ENCODE peak calls at places on chromosomes 7 and 10, in eight cellular contexts. X, L, S, B, J, P, F and V are unnamed samples.

GRCh38 chr7:76272872-76273271 is 29.6 kb upstream of the HSPB1 start:
- DNase-seq in X (no peak), L (no peak), S (no peak), B (no peak), J (no peak), P (no peak), F (no peak), V (no peak)

GRCh38 chr10:15626937-15627336 is 92.8 kb downstream of the ITGA8 start:
- DNase-seq in X (no peak), L (no peak), S (no peak), B (no peak), J (no peak), P (no peak), F (no peak), V (no peak)

GRCh38 chr7:135129579-135129978 is 18.3 kb upstream of the TMEM140 start:
- DNase-seq in X (no peak), L (no peak), S (no peak), B (no peak), J (no peak), P (no peak), F (no peak), V (no peak)

GRCh38 chr10:30171601-30172000 is 112.2 kb upstream of the JCAD start:
- DNase-seq in X (no peak), L (no peak), S (no peak), B (no peak), J (no peak), P (no peak), F (no peak), V (no peak)

GRCh38 chr10:62980697-62981495 is 152.2 kb upstream of the NRBF2 start:
- DNase-seq in X (no peak), L (no peak), S (no peak), B (no peak), J (no peak), P (no peak), F (no peak), V (no peak)

GRCh38 chr10:35546824-35547225 is 58.3 kb upstream of the GJD4 start:
- DNase-seq in X (no peak), L (no peak), S (no peak), B (no peak), J (no peak), P (peak), F (no peak), V (no peak)

GRCh38 chr7:47574473-47575328 is 7.2 kb downstream of the TNS3 start:
- DNase-seq in X (no peak), L (no peak), S (no peak), B (peak), J (no peak), P (peak), F (peak), V (no peak)

GRCh38 chr7:82534687-82535086 is 91.1 kb upstream of the CACNA2D1 start:
- DNase-seq in X (peak), L (no peak), S (no peak), B (no peak), J (no peak), P (peak), F (no peak), V (no peak)

GRCh38 chr10:87504307-87504666 is 406 bp upstream of the MINPP1 start:
- DNase-seq in X (no peak), L (no peak), S (no peak), B (no peak), J (no peak), P (no peak), F (no peak), V (no peak)
- TF ChIP-seq POLR2A in X (no peak), L (no peak), S (no peak), B (no peak), J (no peak), P (no peak), F (no peak), V (no peak)

GRCh38 chr10:64257704-64258103 is 736.5 kb downstream of the REEP3 start:
- DNase-seq in X (no peak), L (no peak), S (no peak), B (no peak), J (no peak), P (no peak), F (no peak), V (no peak)
- TF ChIP-seq POLR2A in X (no peak), L (no peak), S (no peak), B (no peak), J (no peak), P (no peak), F (no peak), V (no peak)

DNA sequence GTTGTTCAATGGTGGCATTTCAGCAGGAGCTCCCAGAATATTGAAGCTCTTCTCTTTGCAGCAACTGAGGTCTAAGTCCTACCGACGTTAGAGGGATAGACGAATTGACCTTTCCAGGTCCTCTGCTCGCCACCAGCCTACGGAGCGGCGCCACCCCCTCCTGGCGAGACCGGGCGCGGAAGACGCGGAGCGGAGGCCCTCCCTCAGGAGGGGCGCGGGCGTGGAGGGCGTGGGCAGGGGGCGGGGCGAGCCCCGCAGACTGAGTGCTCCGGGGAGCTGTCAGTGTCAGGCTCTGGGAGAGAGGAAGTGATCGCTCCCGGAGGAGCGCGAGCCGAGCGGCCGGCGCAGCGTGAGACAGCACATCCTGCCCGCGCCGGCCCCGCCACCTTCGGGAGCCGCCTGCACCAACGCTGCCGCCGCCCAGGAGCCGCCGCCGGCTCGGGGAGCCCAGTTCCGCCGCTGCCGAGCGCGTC is at the start of gene DYNC1I1:
- DNase-seq in X (no peak), L (peak), S (peak), B (peak), J (peak), P (peak), F (peak), V (peak)
- TF ChIP-seq POLR2A in X (no peak), L (no peak), S (peak), B (no peak), J (no peak), P (no peak), F (no peak), V (peak)

GRCh38 chr10:11017575-11018425 is at the start of gene CELF2:
- DNase-seq in X (no peak), L (peak), S (peak), B (peak), J (peak), P (no peak), F (peak), V (no peak)
- TF ChIP-seq POLR2A in X (no peak), L (peak), S (no peak), B (peak), J (peak), P (no peak), F (no peak), V (no peak)

DNA sequence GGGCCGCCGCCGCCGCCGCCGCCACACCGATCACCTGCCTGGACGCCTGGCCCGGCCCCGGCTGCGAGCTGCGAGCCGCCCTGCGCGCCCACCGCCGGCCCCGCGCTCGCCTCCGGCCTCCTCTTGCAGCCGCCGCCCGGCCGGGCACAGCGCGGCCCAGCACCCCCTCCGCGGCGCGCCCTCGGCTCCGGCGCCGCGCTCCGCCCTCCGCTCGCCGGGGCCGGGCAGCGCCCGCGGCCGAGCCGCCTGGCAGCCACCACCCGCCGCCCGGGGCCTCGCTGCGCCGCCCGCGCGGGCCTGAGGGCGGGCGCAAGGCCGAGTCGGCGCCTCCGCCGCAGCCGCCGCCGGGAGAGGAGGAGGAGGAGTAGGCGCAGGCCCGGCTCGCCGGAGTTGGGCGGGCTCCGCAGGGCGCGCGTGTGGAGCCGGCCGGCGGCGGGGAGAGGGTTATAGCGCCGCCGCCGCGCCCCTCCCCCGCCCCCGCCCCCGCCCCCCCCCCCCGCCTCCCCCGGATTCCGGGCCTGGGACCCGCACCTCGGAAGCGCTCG is at the start of gene PDGFA:
- DNase-seq in X (no peak), L (no peak), S (peak), B (no peak), J (peak), P (peak), F (peak), V (peak)
- TF ChIP-seq POLR2A in X (no peak), L (no peak), S (no peak), B (no peak), J (no peak), P (peak), F (no peak), V (peak)

GRCh38 chr7:96709381-96710228 is at the start of gene SEM1:
- DNase-seq in X (peak), L (peak), S (peak), B (peak), J (peak), P (peak), F (peak), V (peak)
- TF ChIP-seq POLR2A in X (peak), L (peak), S (no peak), B (peak), J (peak), P (peak), F (no peak), V (peak)